ENCODE peak calls at places on chromosome 18, in nine cellular contexts. One of them, this sample, is unnamed.
A peak's percentile ranks its signal among the peaks of the same experiment; 100 is the strongest.

GRCh38 chr18:39523281-39523680 is 1957.7 kb upstream of the CELF4 start:
- DNase-seq in A673: no peak
- DNase-seq in pancreas: no peak
- DNase-seq in tibial artery: no peak
- DNase-seq in H9: no peak
- DNase-seq in fibroblast of lung: peak; percentile 58
- DNase-seq in brain microvascular endothelial cell: peak; percentile 33
- DNase-seq in adrenal gland: peak; percentile 23
- DNase-seq in neural progenitor cell: no peak
- DNase-seq in this sample: no peak

GRCh38 chr18:75790821-75791220 is 363.3 kb upstream of the SMIM21 start:
- DNase-seq in A673: no peak
- DNase-seq in pancreas: no peak
- DNase-seq in tibial artery: no peak
- DNase-seq in H9: no peak
- DNase-seq in fibroblast of lung: no peak
- DNase-seq in brain microvascular endothelial cell: no peak
- DNase-seq in adrenal gland: no peak
- DNase-seq in neural progenitor cell: no peak
- DNase-seq in this sample: no peak

GRCh38 chr18:23689031-23689615 is at the start of gene LAMA3:
- DNase-seq in A673: peak; percentile 68
- DNase-seq in pancreas: peak; percentile 57
- DNase-seq in tibial artery: peak; percentile 40
- DNase-seq in H9: no peak
- DNase-seq in fibroblast of lung: peak; percentile 36
- DNase-seq in brain microvascular endothelial cell: no peak
- DNase-seq in adrenal gland: peak; percentile 58
- DNase-seq in neural progenitor cell: peak; percentile 81
- DNase-seq in this sample: peak; percentile 47

GRCh38 chr18:74419761-74420160 is 37.3 kb downstream of the DIPK1C start:
- DNase-seq in A673: no peak
- DNase-seq in pancreas: no peak
- DNase-seq in tibial artery: no peak
- DNase-seq in H9: no peak
- DNase-seq in fibroblast of lung: no peak
- DNase-seq in brain microvascular endothelial cell: no peak
- DNase-seq in adrenal gland: no peak
- DNase-seq in neural progenitor cell: no peak
- DNase-seq in this sample: no peak

GRCh38 chr18:58501033-58501432 is 127.9 kb downstream of the ALPK2 start:
- DNase-seq in A673: no peak
- DNase-seq in pancreas: no peak
- DNase-seq in tibial artery: no peak
- DNase-seq in H9: no peak
- DNase-seq in fibroblast of lung: no peak
- DNase-seq in brain microvascular endothelial cell: no peak
- DNase-seq in adrenal gland: no peak
- DNase-seq in neural progenitor cell: no peak
- DNase-seq in this sample: no peak

GRCh38 chr18:55433140-55433539 is 154.9 kb downstream of the TCF4 start:
- DNase-seq in A673: no peak
- DNase-seq in pancreas: no peak
- DNase-seq in tibial artery: no peak
- DNase-seq in H9: no peak
- DNase-seq in fibroblast of lung: no peak
- DNase-seq in brain microvascular endothelial cell: no peak
- DNase-seq in adrenal gland: no peak
- DNase-seq in neural progenitor cell: no peak
- DNase-seq in this sample: no peak

GRCh38 chr18:7987284-7987976 is 420.3 kb downstream of the PTPRM start:
- DNase-seq in A673: no peak
- DNase-seq in pancreas: no peak
- DNase-seq in tibial artery: no peak
- DNase-seq in H9: no peak
- DNase-seq in fibroblast of lung: peak; percentile 85
- DNase-seq in brain microvascular endothelial cell: peak; percentile 88
- DNase-seq in adrenal gland: no peak
- DNase-seq in neural progenitor cell: no peak
- DNase-seq in this sample: no peak

GRCh38 chr18:78031589-78031988 is 781.9 kb downstream of the GALR1 start:
- DNase-seq in A673: no peak
- DNase-seq in pancreas: no peak
- DNase-seq in tibial artery: no peak
- DNase-seq in H9: no peak
- DNase-seq in fibroblast of lung: no peak
- DNase-seq in brain microvascular endothelial cell: no peak
- DNase-seq in adrenal gland: no peak
- DNase-seq in neural progenitor cell: no peak
- DNase-seq in this sample: no peak

GRCh38 chr18:6682437-6683111 is 46.9 kb upstream of the ARHGAP28 start:
- DNase-seq in A673: no peak
- DNase-seq in pancreas: no peak
- DNase-seq in tibial artery: no peak
- DNase-seq in H9: peak; percentile 27
- DNase-seq in fibroblast of lung: no peak
- DNase-seq in brain microvascular endothelial cell: no peak
- DNase-seq in adrenal gland: no peak
- DNase-seq in neural progenitor cell: no peak
- DNase-seq in this sample: no peak

GRCh38 chr18:59055345-59056032 is 84.2 kb upstream of the SEC11C start:
- DNase-seq in A673: peak; percentile 48
- DNase-seq in pancreas: no peak
- DNase-seq in tibial artery: no peak
- DNase-seq in H9: peak; percentile 51
- DNase-seq in fibroblast of lung: no peak
- DNase-seq in brain microvascular endothelial cell: peak; percentile 32
- DNase-seq in adrenal gland: no peak
- DNase-seq in neural progenitor cell: peak; percentile 67
- DNase-seq in this sample: no peak

GRCh38 chr18:75131455-75132000 is 77.4 kb downstream of the PTGR3 start:
- DNase-seq in A673: no peak
- DNase-seq in pancreas: no peak
- DNase-seq in tibial artery: no peak
- DNase-seq in H9: no peak
- DNase-seq in fibroblast of lung: no peak
- DNase-seq in brain microvascular endothelial cell: no peak
- DNase-seq in adrenal gland: no peak
- DNase-seq in neural progenitor cell: no peak
- DNase-seq in this sample: no peak

GRCh38 chr18:48800479-48800876 is 150.3 kb downstream of the SMAD7 start:
- DNase-seq in A673: no peak
- DNase-seq in pancreas: peak; percentile 7
- DNase-seq in tibial artery: peak; percentile 18
- DNase-seq in H9: peak; percentile 5
- DNase-seq in fibroblast of lung: no peak
- DNase-seq in brain microvascular endothelial cell: no peak
- DNase-seq in adrenal gland: no peak
- DNase-seq in neural progenitor cell: no peak
- DNase-seq in this sample: no peak

GRCh38 chr18:8705941-8706544 is 687 bp downstream of the MTCL1 start:
- DNase-seq in A673: no peak
- DNase-seq in pancreas: peak; percentile 30
- DNase-seq in tibial artery: no peak
- DNase-seq in H9: no peak
- DNase-seq in fibroblast of lung: no peak
- DNase-seq in brain microvascular endothelial cell: no peak
- DNase-seq in adrenal gland: peak; percentile 16
- DNase-seq in neural progenitor cell: peak; percentile 45
- DNase-seq in this sample: no peak

GRCh38 chr18:10234912-10235439 is 219.5 kb upstream of the APCDD1 start:
- DNase-seq in A673: no peak
- DNase-seq in pancreas: no peak
- DNase-seq in tibial artery: no peak
- DNase-seq in H9: no peak
- DNase-seq in fibroblast of lung: peak; percentile 66
- DNase-seq in brain microvascular endothelial cell: peak; percentile 24
- DNase-seq in adrenal gland: no peak
- DNase-seq in neural progenitor cell: no peak
- DNase-seq in this sample: no peak

GRCh38 chr18:2641638-2642037 is 13.9 kb upstream of the SMCHD1 start:
- DNase-seq in A673: no peak
- DNase-seq in pancreas: no peak
- DNase-seq in tibial artery: no peak
- DNase-seq in H9: no peak
- DNase-seq in fibroblast of lung: no peak
- DNase-seq in brain microvascular endothelial cell: no peak
- DNase-seq in adrenal gland: no peak
- DNase-seq in neural progenitor cell: no peak
- DNase-seq in this sample: peak; percentile 59

GRCh38 chr18:8283901-8284585 is 325.2 kb upstream of the RAB12 start:
- DNase-seq in A673: no peak
- DNase-seq in pancreas: no peak
- DNase-seq in tibial artery: no peak
- DNase-seq in H9: no peak
- DNase-seq in fibroblast of lung: peak; percentile 73
- DNase-seq in brain microvascular endothelial cell: peak; percentile 33
- DNase-seq in adrenal gland: no peak
- DNase-seq in neural progenitor cell: no peak
- DNase-seq in this sample: no peak

GRCh38 chr18:21853972-21854563 is 113.5 kb downstream of the MIB1 start:
- DNase-seq in A673: no peak
- DNase-seq in pancreas: no peak
- DNase-seq in tibial artery: no peak
- DNase-seq in H9: no peak
- DNase-seq in fibroblast of lung: no peak
- DNase-seq in brain microvascular endothelial cell: no peak
- DNase-seq in adrenal gland: no peak
- DNase-seq in neural progenitor cell: no peak
- DNase-seq in this sample: no peak

GRCh38 chr18:65202091-65202490 is 548.7 kb upstream of the CDH7 start:
- DNase-seq in A673: no peak
- DNase-seq in pancreas: no peak
- DNase-seq in tibial artery: no peak
- DNase-seq in H9: no peak
- DNase-seq in fibroblast of lung: no peak
- DNase-seq in brain microvascular endothelial cell: no peak
- DNase-seq in adrenal gland: no peak
- DNase-seq in neural progenitor cell: no peak
- DNase-seq in this sample: no peak

GRCh38 chr18:65206551-65207260 is 544.1 kb upstream of the CDH7 start:
- DNase-seq in A673: no peak
- DNase-seq in pancreas: no peak
- DNase-seq in tibial artery: no peak
- DNase-seq in H9: peak; percentile 80
- DNase-seq in fibroblast of lung: no peak
- DNase-seq in brain microvascular endothelial cell: no peak
- DNase-seq in adrenal gland: no peak
- DNase-seq in neural progenitor cell: peak; percentile 58
- DNase-seq in this sample: peak; percentile 0
- TF ChIP-seq CTCF in A673: no peak
- TF ChIP-seq CTCF in pancreas: no peak
- TF ChIP-seq CTCF in tibial artery: no peak
- TF ChIP-seq CTCF in H9: peak; percentile 73
- TF ChIP-seq CTCF in fibroblast of lung: no peak
- TF ChIP-seq CTCF in brain microvascular endothelial cell: no peak
- TF ChIP-seq CTCF in adrenal gland: no peak
- TF ChIP-seq CTCF in neural progenitor cell: peak; percentile 54
- TF ChIP-seq CTCF in this sample: no peak

GRCh38 chr18:11669271-11669947 is 19.7 kb upstream of the GNAL start:
- DNase-seq in A673: no peak
- DNase-seq in pancreas: no peak
- DNase-seq in tibial artery: no peak
- DNase-seq in H9: peak; percentile 26
- DNase-seq in fibroblast of lung: no peak
- DNase-seq in brain microvascular endothelial cell: no peak
- DNase-seq in adrenal gland: no peak
- DNase-seq in neural progenitor cell: no peak
- DNase-seq in this sample: no peak
- H3K27me3 ChIP-seq in A673: peaks cover 87% of the 10 kb centered on the region
- H3K27me3 ChIP-seq in pancreas: no peaks in the 10 kb centered on the region
- H3K27me3 ChIP-seq in tibial artery: peaks cover 14% of the 10 kb centered on the region
- H3K27me3 ChIP-seq in H9: no peaks in the 10 kb centered on the region
- H3K27me3 ChIP-seq in fibroblast of lung: no peaks in the 10 kb centered on the region
- H3K27me3 ChIP-seq in brain microvascular endothelial cell: no peaks in the 10 kb centered on the region
- H3K27me3 ChIP-seq in adrenal gland: no peaks in the 10 kb centered on the region
- H3K27me3 ChIP-seq in neural progenitor cell: no peaks in the 10 kb centered on the region
- H3K27me3 ChIP-seq in this sample: peaks cover 2% of the 10 kb centered on the region

GRCh38 chr18:34729264-34729663 is 19.2 kb downstream of the DTNA start:
- DNase-seq in A673: peak; percentile 64
- DNase-seq in pancreas: no peak
- DNase-seq in tibial artery: no peak
- DNase-seq in H9: peak; percentile 59
- DNase-seq in fibroblast of lung: peak; percentile 36
- DNase-seq in brain microvascular endothelial cell: peak; percentile 31
- DNase-seq in adrenal gland: peak; percentile 13
- DNase-seq in neural progenitor cell: peak; percentile 70
- DNase-seq in this sample: no peak
- TF ChIP-seq CTCF in A673: peak; percentile 70
- TF ChIP-seq CTCF in pancreas: peak; percentile 14
- TF ChIP-seq CTCF in tibial artery: peak; percentile 54
- TF ChIP-seq CTCF in H9: peak; percentile 79
- TF ChIP-seq CTCF in fibroblast of lung: peak; percentile 58
- TF ChIP-seq CTCF in brain microvascular endothelial cell: peak; percentile 82
- TF ChIP-seq CTCF in adrenal gland: peak; percentile 38
- TF ChIP-seq CTCF in neural progenitor cell: peak; percentile 72
- TF ChIP-seq CTCF in this sample: peak; percentile 53

GRCh38 chr18:71322201-71322600 is 1033.4 kb downstream of the SOCS6 start:
- DNase-seq in A673: no peak
- DNase-seq in pancreas: no peak
- DNase-seq in tibial artery: no peak
- DNase-seq in H9: no peak
- DNase-seq in fibroblast of lung: no peak
- DNase-seq in brain microvascular endothelial cell: no peak
- DNase-seq in adrenal gland: no peak
- DNase-seq in neural progenitor cell: no peak
- DNase-seq in this sample: no peak

GRCh38 chr18:71327443-71328120 is 1038.7 kb downstream of the SOCS6 start:
- DNase-seq in A673: peak; percentile 31
- DNase-seq in pancreas: no peak
- DNase-seq in tibial artery: no peak
- DNase-seq in H9: no peak
- DNase-seq in fibroblast of lung: no peak
- DNase-seq in brain microvascular endothelial cell: no peak
- DNase-seq in adrenal gland: no peak
- DNase-seq in neural progenitor cell: no peak
- DNase-seq in this sample: no peak

GRCh38 chr18:71326826-71327225 is 1038.0 kb downstream of the SOCS6 start:
- DNase-seq in A673: no peak
- DNase-seq in pancreas: no peak
- DNase-seq in tibial artery: no peak
- DNase-seq in H9: peak; percentile 31
- DNase-seq in fibroblast of lung: no peak
- DNase-seq in brain microvascular endothelial cell: no peak
- DNase-seq in adrenal gland: no peak
- DNase-seq in neural progenitor cell: no peak
- DNase-seq in this sample: no peak

GRCh38 chr18:71321319-71321718 is 1032.5 kb downstream of the SOCS6 start:
- DNase-seq in A673: no peak
- DNase-seq in pancreas: no peak
- DNase-seq in tibial artery: no peak
- DNase-seq in H9: no peak
- DNase-seq in fibroblast of lung: no peak
- DNase-seq in brain microvascular endothelial cell: no peak
- DNase-seq in adrenal gland: no peak
- DNase-seq in neural progenitor cell: no peak
- DNase-seq in this sample: no peak

DNA sequence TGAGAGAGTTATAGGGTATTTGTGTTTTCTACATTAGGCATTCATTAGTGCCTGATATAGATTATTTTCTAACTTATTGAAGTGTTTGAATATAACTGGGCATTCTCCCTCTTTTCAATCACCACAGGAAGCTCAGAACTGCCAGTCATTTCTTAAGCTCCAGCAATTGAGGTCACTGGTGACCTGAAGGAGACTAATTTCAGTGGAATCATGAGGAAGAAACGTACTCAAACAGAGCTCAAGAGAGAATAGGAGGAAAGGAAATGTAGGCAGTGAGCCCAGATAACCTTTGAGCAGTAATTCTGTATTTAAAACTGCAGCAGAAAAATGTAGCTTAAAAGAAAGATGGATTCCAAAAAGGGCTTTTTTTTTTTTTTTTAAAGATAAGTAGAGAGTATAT is 1035.5 kb downstream of the SOCS6 start:
- DNase-seq in A673: no peak
- DNase-seq in pancreas: no peak
- DNase-seq in tibial artery: no peak
- DNase-seq in H9: no peak
- DNase-seq in fibroblast of lung: no peak
- DNase-seq in brain microvascular endothelial cell: no peak
- DNase-seq in adrenal gland: no peak
- DNase-seq in neural progenitor cell: no peak
- DNase-seq in this sample: no peak
- H3K27me3 ChIP-seq in A673: no peaks in the 10 kb centered on the region
- H3K27me3 ChIP-seq in pancreas: no peaks in the 10 kb centered on the region
- H3K27me3 ChIP-seq in tibial artery: no peaks in the 10 kb centered on the region
- H3K27me3 ChIP-seq in H9: no peaks in the 10 kb centered on the region
- H3K27me3 ChIP-seq in fibroblast of lung: no peaks in the 10 kb centered on the region
- H3K27me3 ChIP-seq in brain microvascular endothelial cell: no peaks in the 10 kb centered on the region
- H3K27me3 ChIP-seq in adrenal gland: no peaks in the 10 kb centered on the region
- H3K27me3 ChIP-seq in neural progenitor cell: no peaks in the 10 kb centered on the region
- H3K27me3 ChIP-seq in this sample: no peaks in the 10 kb centered on the region

This sample was measured in GM06990.